ENCODE peak calls at places on chromosomes 11 and 22, in nine cellular contexts. One of them, this sample, is unnamed.
A peak's percentile ranks its signal among the peaks of the same experiment; 100 is the strongest.

GRCh38 chr22:50530857-50531545 is 1.2 kb upstream of the TYMP start:
- DNase-seq in K562: no peak
- DNase-seq in transverse colon: peak; percentile 93
- DNase-seq in esophagus muscularis mucosa: no peak
- DNase-seq in endothelial cell of umbilical vein: peak; percentile 27
- DNase-seq in gastrocnemius medialis: peak; percentile 71
- DNase-seq in tibial nerve: peak; percentile 65
- DNase-seq in stomach: peak; percentile 91
- DNase-seq in esophagus squamous epithelium: peak; percentile 64
- DNase-seq in this sample: peak; percentile 85

GRCh38 chr11:118878187-118878586 is 5.5 kb upstream of the CXCR5 start:
- DNase-seq in endothelial cell of umbilical vein: no peak
- DNase-seq in tibial nerve: no peak
- DNase-seq in esophagus muscularis mucosa: no peak
- DNase-seq in gastrocnemius medialis: no peak
- DNase-seq in stomach: no peak
- DNase-seq in K562: no peak
- DNase-seq in esophagus squamous epithelium: no peak
- DNase-seq in transverse colon: no peak
- DNase-seq in this sample: no peak

GRCh38 chr22:27154717-27155116 is 497.3 kb downstream of the MIAT start:
- DNase-seq in stomach: no peak
- DNase-seq in esophagus squamous epithelium: no peak
- DNase-seq in transverse colon: no peak
- DNase-seq in tibial nerve: no peak
- DNase-seq in K562: peak; percentile 28
- DNase-seq in endothelial cell of umbilical vein: peak; percentile 95
- DNase-seq in esophagus muscularis mucosa: no peak
- DNase-seq in gastrocnemius medialis: no peak
- DNase-seq in this sample: no peak

GRCh38 chr11:123357353-123357989 is 72.6 kb upstream of the GRAMD1B start:
- DNase-seq in esophagus muscularis mucosa: no peak
- DNase-seq in esophagus squamous epithelium: no peak
- DNase-seq in transverse colon: no peak
- DNase-seq in endothelial cell of umbilical vein: no peak
- DNase-seq in gastrocnemius medialis: no peak
- DNase-seq in K562: no peak
- DNase-seq in tibial nerve: no peak
- DNase-seq in stomach: no peak
- DNase-seq in this sample: no peak

GRCh38 chr11:124384399-124384798 is at the start of gene OR8B2:
- DNase-seq in esophagus muscularis mucosa: no peak
- DNase-seq in K562: no peak
- DNase-seq in endothelial cell of umbilical vein: no peak
- DNase-seq in transverse colon: no peak
- DNase-seq in esophagus squamous epithelium: no peak
- DNase-seq in stomach: no peak
- DNase-seq in gastrocnemius medialis: no peak
- DNase-seq in tibial nerve: no peak
- DNase-seq in this sample: no peak

GRCh38 chr11:36372101-36372767 is 76.1 kb downstream of the PRR5L start:
- DNase-seq in stomach: no peak
- DNase-seq in endothelial cell of umbilical vein: no peak
- DNase-seq in transverse colon: no peak
- DNase-seq in K562: no peak
- DNase-seq in esophagus muscularis mucosa: no peak
- DNase-seq in esophagus squamous epithelium: no peak
- DNase-seq in tibial nerve: no peak
- DNase-seq in gastrocnemius medialis: no peak
- DNase-seq in this sample: no peak

GRCh38 chr11:34349882-34350281 is 7.9 kb downstream of the ABTB2 start:
- DNase-seq in endothelial cell of umbilical vein: no peak
- DNase-seq in gastrocnemius medialis: peak; percentile 46
- DNase-seq in K562: no peak
- DNase-seq in stomach: no peak
- DNase-seq in esophagus muscularis mucosa: no peak
- DNase-seq in tibial nerve: no peak
- DNase-seq in esophagus squamous epithelium: no peak
- DNase-seq in transverse colon: no peak
- DNase-seq in this sample: no peak

GRCh38 chr11:69892237-69892985 is 73.2 kb upstream of the FGF3 start:
- DNase-seq in esophagus muscularis mucosa: no peak
- DNase-seq in endothelial cell of umbilical vein: no peak
- DNase-seq in gastrocnemius medialis: no peak
- DNase-seq in transverse colon: no peak
- DNase-seq in tibial nerve: no peak
- DNase-seq in stomach: no peak
- DNase-seq in esophagus squamous epithelium: no peak
- DNase-seq in K562: peak; percentile 59
- DNase-seq in this sample: no peak

GRCh38 chr11:221539-221938 is 14.0 kb downstream of the RIC8A start:
- DNase-seq in stomach: no peak
- DNase-seq in transverse colon: no peak
- DNase-seq in K562: no peak
- DNase-seq in tibial nerve: no peak
- DNase-seq in gastrocnemius medialis: no peak
- DNase-seq in esophagus squamous epithelium: no peak
- DNase-seq in endothelial cell of umbilical vein: no peak
- DNase-seq in esophagus muscularis mucosa: no peak
- DNase-seq in this sample: peak; percentile 1

GRCh38 chr11:79393362-79394043 is 47.3 kb downstream of the TENM4 start:
- DNase-seq in gastrocnemius medialis: no peak
- DNase-seq in transverse colon: no peak
- DNase-seq in esophagus squamous epithelium: no peak
- DNase-seq in tibial nerve: no peak
- DNase-seq in stomach: no peak
- DNase-seq in esophagus muscularis mucosa: no peak
- DNase-seq in endothelial cell of umbilical vein: no peak
- DNase-seq in K562: no peak
- DNase-seq in this sample: no peak

GRCh38 chr11:65452806-65453490 is 30.4 kb downstream of the NEAT1 start:
- DNase-seq in esophagus muscularis mucosa: no peak
- DNase-seq in stomach: no peak
- DNase-seq in esophagus squamous epithelium: no peak
- DNase-seq in endothelial cell of umbilical vein: no peak
- DNase-seq in K562: no peak
- DNase-seq in transverse colon: no peak
- DNase-seq in tibial nerve: peak; percentile 14
- DNase-seq in gastrocnemius medialis: peak; percentile 52
- DNase-seq in this sample: no peak

GRCh38 chr11:65404638-65405339 is 17.8 kb upstream of the NEAT1 start:
- DNase-seq in transverse colon: no peak
- DNase-seq in gastrocnemius medialis: no peak
- DNase-seq in stomach: no peak
- DNase-seq in esophagus muscularis mucosa: no peak
- DNase-seq in K562: no peak
- DNase-seq in esophagus squamous epithelium: no peak
- DNase-seq in endothelial cell of umbilical vein: no peak
- DNase-seq in tibial nerve: no peak
- DNase-seq in this sample: no peak

GRCh38 chr11:20112291-20113146 is 47.8 kb downstream of the DBX1 start:
- DNase-seq in endothelial cell of umbilical vein: peak; percentile 97
- DNase-seq in K562: peak; percentile 84
- DNase-seq in tibial nerve: no peak
- DNase-seq in esophagus squamous epithelium: no peak
- DNase-seq in transverse colon: peak; percentile 75
- DNase-seq in stomach: peak; percentile 79
- DNase-seq in esophagus muscularis mucosa: no peak
- DNase-seq in gastrocnemius medialis: peak; percentile 65
- DNase-seq in this sample: peak; percentile 75

GRCh38 chr11:119029340-119030028 is 1.2 kb downstream of the SLC37A4 start:
- DNase-seq in esophagus muscularis mucosa: no peak
- DNase-seq in tibial nerve: no peak
- DNase-seq in stomach: peak; percentile 78
- DNase-seq in K562: peak; percentile 43
- DNase-seq in transverse colon: peak; percentile 87
- DNase-seq in gastrocnemius medialis: peak; percentile 25
- DNase-seq in endothelial cell of umbilical vein: no peak
- DNase-seq in esophagus squamous epithelium: no peak
- DNase-seq in this sample: no peak

GRCh38 chr11:76391039-76391438 is 9.9 kb downstream of the GVQW3 start:
- DNase-seq in gastrocnemius medialis: no peak
- DNase-seq in tibial nerve: no peak
- DNase-seq in esophagus muscularis mucosa: no peak
- DNase-seq in endothelial cell of umbilical vein: no peak
- DNase-seq in esophagus squamous epithelium: no peak
- DNase-seq in stomach: no peak
- DNase-seq in transverse colon: no peak
- DNase-seq in K562: no peak
- DNase-seq in this sample: peak; percentile 54

GRCh38 chr11:45298718-45299117 is 12.6 kb upstream of the SYT13 start:
- DNase-seq in endothelial cell of umbilical vein: no peak
- DNase-seq in esophagus squamous epithelium: no peak
- DNase-seq in stomach: no peak
- DNase-seq in esophagus muscularis mucosa: peak; percentile 75
- DNase-seq in transverse colon: no peak
- DNase-seq in gastrocnemius medialis: no peak
- DNase-seq in tibial nerve: no peak
- DNase-seq in K562: no peak
- DNase-seq in this sample: no peak

GRCh38 chr22:46377566-46378498 is 42.3 kb downstream of the TRMU start:
- DNase-seq in stomach: peak; percentile 91
- DNase-seq in gastrocnemius medialis: peak; percentile 61
- DNase-seq in K562: no peak
- DNase-seq in transverse colon: peak; percentile 81
- DNase-seq in esophagus muscularis mucosa: no peak
- DNase-seq in esophagus squamous epithelium: no peak
- DNase-seq in tibial nerve: no peak
- DNase-seq in endothelial cell of umbilical vein: no peak
- DNase-seq in this sample: peak; percentile 37
- TF ChIP-seq POLR2A in stomach: no peak
- TF ChIP-seq POLR2A in gastrocnemius medialis: no peak
- TF ChIP-seq POLR2A in K562: no peak
- TF ChIP-seq POLR2A in transverse colon: no peak
- TF ChIP-seq POLR2A in esophagus muscularis mucosa: no peak
- TF ChIP-seq POLR2A in esophagus squamous epithelium: no peak
- TF ChIP-seq POLR2A in tibial nerve: no peak
- TF ChIP-seq POLR2A in endothelial cell of umbilical vein: no peak
- TF ChIP-seq POLR2A in this sample: no peak

DNA sequence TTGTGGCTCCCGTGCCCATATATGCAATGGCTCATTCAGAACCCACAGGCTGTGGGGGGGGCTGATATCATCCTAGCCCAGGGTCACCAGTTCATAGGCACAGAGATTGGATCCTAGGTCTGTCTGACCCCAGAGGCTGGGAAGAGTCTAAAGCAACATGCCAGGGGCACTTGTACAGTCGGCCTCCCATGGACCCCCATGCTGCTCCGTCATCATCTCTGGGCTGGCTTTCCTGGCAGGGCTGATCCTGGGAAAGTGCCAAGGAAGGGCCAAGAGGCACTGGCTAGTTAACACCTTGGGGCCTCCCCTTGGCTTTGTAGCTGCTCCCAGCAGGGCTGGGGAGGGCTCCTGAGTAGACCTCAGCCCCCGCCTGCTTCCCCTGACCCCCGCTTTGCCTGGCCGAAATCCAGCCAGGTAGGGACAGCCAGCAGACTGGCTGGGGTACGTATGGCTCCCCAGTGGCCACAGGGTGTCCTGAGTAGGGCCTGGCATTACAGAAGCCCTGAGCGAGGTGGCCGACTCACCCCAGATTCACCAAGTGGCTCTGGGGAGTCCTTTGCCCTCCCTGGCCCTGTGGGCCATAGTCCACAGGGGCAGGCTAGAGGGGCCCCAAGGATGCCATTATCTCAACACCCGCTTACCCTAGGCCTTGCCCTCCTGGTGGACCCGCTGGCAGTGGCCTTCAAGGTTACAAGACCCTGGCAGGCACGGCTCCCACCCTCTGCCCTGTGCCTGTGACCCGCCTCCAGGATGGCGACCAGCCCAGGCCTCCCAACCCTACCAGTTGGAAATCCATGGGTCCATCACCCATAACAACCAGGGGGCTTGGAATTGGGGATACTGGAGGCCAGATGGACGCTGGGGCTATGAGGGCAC is 22.5 kb downstream of the FADS3 start:
- DNase-seq in esophagus muscularis mucosa: no peak
- DNase-seq in K562: no peak
- DNase-seq in esophagus squamous epithelium: no peak
- DNase-seq in endothelial cell of umbilical vein: no peak
- DNase-seq in stomach: no peak
- DNase-seq in gastrocnemius medialis: no peak
- DNase-seq in transverse colon: no peak
- DNase-seq in tibial nerve: no peak
- DNase-seq in this sample: no peak
- H3K27ac ChIP-seq in esophagus muscularis mucosa: no peak overlapping the region
- H3K27ac ChIP-seq in K562: peak overlapping the region; percentile 85
- H3K27ac ChIP-seq in esophagus squamous epithelium: no peak overlapping the region
- H3K27ac ChIP-seq in endothelial cell of umbilical vein: no peak overlapping the region
- H3K27ac ChIP-seq in stomach: no peak overlapping the region
- H3K27ac ChIP-seq in gastrocnemius medialis: no peak overlapping the region
- H3K27ac ChIP-seq in transverse colon: no peak overlapping the region
- H3K27ac ChIP-seq in tibial nerve: peak overlapping the region; percentile 43
- H3K27ac ChIP-seq in this sample: no peak overlapping the region

DNA sequence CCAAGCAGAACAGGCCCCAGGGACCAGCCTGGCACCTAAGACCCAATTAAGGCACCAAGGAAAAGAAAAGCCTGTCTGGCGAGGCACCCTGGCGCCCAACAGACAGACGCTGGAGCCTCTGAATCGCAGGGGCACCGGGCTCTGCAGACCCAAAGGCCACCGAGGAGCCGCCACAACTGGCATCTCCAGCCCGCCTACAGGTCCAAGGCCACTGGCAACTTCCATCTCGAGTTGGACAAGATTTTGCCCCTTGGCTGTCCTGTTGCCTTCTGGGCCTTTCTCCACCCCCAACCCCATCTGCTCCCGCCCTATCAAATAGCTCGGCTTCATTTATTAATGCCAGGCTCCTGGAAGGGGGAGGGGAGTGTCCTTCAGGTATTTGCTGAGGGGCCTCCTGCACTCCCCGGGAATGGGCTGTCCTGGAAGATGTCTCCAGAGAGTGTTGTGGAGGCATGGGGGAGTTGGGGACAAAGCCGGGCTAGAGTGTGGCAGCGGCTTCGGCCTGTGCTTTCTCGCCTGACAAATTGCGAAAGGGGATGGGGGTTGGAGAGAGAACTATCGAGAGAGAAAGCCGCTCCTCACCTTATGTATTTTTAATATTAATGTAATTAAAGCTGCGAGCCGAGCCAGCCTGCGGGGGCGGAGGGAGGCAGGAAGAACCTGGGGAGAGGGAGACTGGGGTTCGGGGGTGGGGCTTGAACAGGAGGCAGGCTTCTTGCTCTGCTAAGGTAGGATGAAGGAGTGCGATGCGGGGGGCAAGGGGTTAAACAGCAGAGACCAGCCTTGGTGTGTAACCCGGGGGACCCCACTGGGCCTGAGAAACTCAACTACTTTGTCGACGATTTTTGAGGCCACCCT is 2.0 kb downstream of the DSCAML1 start:
- DNase-seq in K562: no peak
- DNase-seq in endothelial cell of umbilical vein: no peak
- DNase-seq in transverse colon: no peak
- DNase-seq in esophagus muscularis mucosa: no peak
- DNase-seq in stomach: no peak
- DNase-seq in esophagus squamous epithelium: no peak
- DNase-seq in gastrocnemius medialis: no peak
- DNase-seq in tibial nerve: no peak
- DNase-seq in this sample: no peak
- H3K27me3 ChIP-seq in K562: peaks cover 28% of the 10 kb centered on the region
- H3K27me3 ChIP-seq in endothelial cell of umbilical vein: peaks cover 41% of the 10 kb centered on the region
- H3K27me3 ChIP-seq in transverse colon: peaks cover 51% of the 10 kb centered on the region
- H3K27me3 ChIP-seq in esophagus muscularis mucosa: peaks cover 76% of the 10 kb centered on the region
- H3K27me3 ChIP-seq in stomach: peaks cover 14% of the 10 kb centered on the region
- H3K27me3 ChIP-seq in esophagus squamous epithelium: peaks cover 19% of the 10 kb centered on the region
- H3K27me3 ChIP-seq in gastrocnemius medialis: peaks cover 55% of the 10 kb centered on the region
- H3K27me3 ChIP-seq in tibial nerve: peaks cover 84% of the 10 kb centered on the region
- H3K27me3 ChIP-seq in this sample: peaks cover 5% of the 10 kb centered on the region

GRCh38 chr11:88175004-88175706 is at the start of gene RAB38:
- DNase-seq in esophagus squamous epithelium: no peak
- DNase-seq in K562: peak; percentile 23
- DNase-seq in gastrocnemius medialis: no peak
- DNase-seq in esophagus muscularis mucosa: no peak
- DNase-seq in stomach: peak; percentile 64
- DNase-seq in transverse colon: peak; percentile 58
- DNase-seq in endothelial cell of umbilical vein: no peak
- DNase-seq in tibial nerve: no peak
- DNase-seq in this sample: peak; percentile 51
- TF ChIP-seq POLR2A in esophagus squamous epithelium: no peak
- TF ChIP-seq POLR2A in K562: no peak
- TF ChIP-seq POLR2A in gastrocnemius medialis: no peak
- TF ChIP-seq POLR2A in esophagus muscularis mucosa: no peak
- TF ChIP-seq POLR2A in stomach: no peak
- TF ChIP-seq POLR2A in transverse colon: no peak
- TF ChIP-seq POLR2A in endothelial cell of umbilical vein: no peak
- TF ChIP-seq POLR2A in tibial nerve: no peak
- TF ChIP-seq POLR2A in this sample: no peak

This sample was measured in breast epithelium.